ENCODE peak calls at places on chromosome 5, in ten cellular contexts. V is GM10248, X is AG10803, D is RWPE1, J is fibroblast of the aortic adventitia, H is NB4, K is A673, Y is Peyer's patch, O is activated B cell treated with CpG ODN at 0.5 μM for 24 hours, P is GM12865. A is an unnamed sample.

GRCh38 chr5:68544656-68545565 is 329.4 kb downstream of the PIK3R1 start:
- DNase-seq in K (no peak), D (no peak), J (peak; percentile 39), H (no peak), X (peak; percentile 50), P (no peak), Y (no peak), V (no peak), O (no peak), A (no peak)

GRCh38 chr5:140324041-140324833 is 21.3 kb upstream of the PFDN1 start:
- DNase-seq in H (peak; percentile 58), P (no peak), D (no peak), J (no peak), O (no peak), Y (peak; percentile 8), K (no peak), X (no peak), V (no peak), A (no peak)

GRCh38 chr5:125450803-125451202 is 704.4 kb upstream of the ZNF608 start:
- DNase-seq in D (no peak), P (no peak), H (no peak), X (no peak), J (peak; percentile 63), K (no peak), V (no peak), O (no peak), Y (no peak), A (no peak)

GRCh38 chr5:68229416-68229815 is 13.9 kb downstream of the PIK3R1 start:
- DNase-seq in P (no peak), O (no peak), J (no peak), H (no peak), Y (no peak), V (no peak), K (no peak), D (no peak), X (no peak), A (no peak)

GRCh38 chr5:6488021-6488420 is 39.4 kb downstream of the UBE2QL1 start:
- DNase-seq in O (no peak), D (no peak), K (no peak), X (no peak), J (no peak), P (peak; percentile 35), Y (no peak), H (no peak), V (no peak), A (no peak)

GRCh38 chr5:124923131-124923530 is 176.7 kb upstream of the ZNF608 start:
- DNase-seq in K (peak; percentile 44), D (no peak), P (peak; percentile 16), V (no peak), O (no peak), J (peak; percentile 55), Y (no peak), H (no peak), X (peak; percentile 20), A (no peak)

GRCh38 chr5:114305402-114306207 is 56.3 kb upstream of the KCNN2 start:
- DNase-seq in J (peak; percentile 5), X (peak; percentile 2), Y (no peak), V (peak; percentile 16), K (peak; percentile 8), O (no peak), D (no peak), P (peak; percentile 25), H (peak; percentile 28), A (no peak)

GRCh38 chr5:1908931-1909330 is 26.2 kb upstream of the IRX4 start:
- DNase-seq in K (no peak), D (no peak), H (no peak), P (no peak), J (no peak), V (no peak), O (no peak), Y (peak; percentile 23), X (no peak), A (peak; percentile 8)

GRCh38 chr5:1930880-1931589 is 48.3 kb upstream of the IRX4 start:
- DNase-seq in P (no peak), K (no peak), V (no peak), Y (no peak), J (no peak), D (peak; percentile 27), X (no peak), H (no peak), O (no peak), A (no peak)

GRCh38 chr5:138699482-138699881 is 53.7 kb upstream of the CTNNA1 start:
- DNase-seq in X (no peak), O (no peak), H (peak; percentile 8), J (no peak), K (no peak), Y (no peak), D (no peak), P (no peak), V (no peak), A (no peak)

GRCh38 chr5:86878250-86878649 is 260.5 kb downstream of the COX7C start:
- DNase-seq in O (no peak), J (no peak), X (peak; percentile 13), V (no peak), Y (no peak), P (no peak), H (no peak), K (no peak), D (no peak), A (no peak)

GRCh38 chr5:145806923-145807322 is 28.2 kb downstream of the PRELID2 start:
- DNase-seq in Y (no peak), K (no peak), H (no peak), J (no peak), V (no peak), P (no peak), D (no peak), X (no peak), O (no peak), A (no peak)

GRCh38 chr5:112691341-112691685 is 46.4 kb upstream of the APC start:
- DNase-seq in J (peak; percentile 18), D (no peak), P (no peak), Y (no peak), O (no peak), K (peak; percentile 15), H (no peak), V (no peak), X (no peak), A (no peak)

GRCh38 chr5:126777257-126777973 is 479 bp downstream of the LMNB1 start:
- DNase-seq in P (peak; percentile 87), H (peak; percentile 78), Y (peak; percentile 81), K (peak; percentile 74), D (peak; percentile 35), O (peak; percentile 64), J (peak; percentile 43), X (peak; percentile 52), V (no peak), A (peak; percentile 42)

GRCh38 chr5:178786859-178787499 is 56.5 kb upstream of the ZNF354A start:
- DNase-seq in V (no peak), J (peak; percentile 9), K (no peak), Y (no peak), D (peak; percentile 98), H (peak; percentile 21), O (no peak), X (peak; percentile 50), P (no peak), A (no peak)

GRCh38 chr5:83029912-83030311 is 47.3 kb downstream of the TMEM167A start:
- DNase-seq in O (no peak), V (no peak), X (peak; percentile 61), J (peak; percentile 75), D (no peak), Y (peak; percentile 45), H (no peak), P (no peak), K (no peak), A (no peak)

DNA sequence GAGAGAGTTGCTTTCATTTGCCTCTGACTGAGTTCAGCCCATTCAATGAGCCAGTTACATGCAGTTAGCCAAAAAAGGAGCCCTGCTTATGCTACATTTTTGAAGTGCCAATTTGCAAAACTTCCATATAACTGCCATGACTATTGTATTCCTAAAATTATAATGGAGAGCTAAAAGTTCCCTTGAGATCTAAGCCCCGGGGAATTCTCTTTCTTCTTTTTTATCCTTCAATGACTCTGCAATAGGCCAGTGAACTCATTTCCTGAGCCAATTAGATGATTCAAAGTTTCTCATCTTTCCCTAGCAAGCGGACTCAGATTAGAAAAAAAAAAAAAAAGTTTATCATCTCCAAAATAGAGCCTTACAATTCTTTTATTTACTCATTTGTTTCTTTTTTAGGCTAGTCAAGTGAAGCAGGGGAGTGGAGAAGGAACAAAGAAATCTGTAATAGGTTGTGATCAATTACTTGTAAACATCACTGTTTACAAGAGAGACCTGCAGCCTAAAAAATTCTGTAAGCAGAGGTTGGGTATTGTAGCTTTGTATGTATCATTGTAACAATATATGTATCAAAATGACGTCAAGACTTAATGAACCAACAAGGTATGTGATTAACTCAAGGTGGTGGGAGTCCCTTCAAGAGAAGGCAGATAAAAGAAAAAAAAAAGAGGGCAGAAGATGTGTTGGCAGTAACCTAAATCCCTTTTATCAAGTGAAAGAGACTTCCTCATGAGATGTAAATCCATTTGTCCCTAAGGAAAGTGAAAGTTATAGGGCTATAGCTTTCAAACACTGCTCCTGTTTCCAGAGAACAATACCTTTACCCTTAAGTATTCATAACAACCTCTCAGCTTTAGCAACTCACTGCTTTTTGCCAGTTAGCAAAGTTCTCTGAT is 48.7 kb upstream of the HOMER1 start:
- DNase-seq in O (no peak), V (no peak), X (peak; percentile 63), H (no peak), Y (no peak), K (peak; percentile 97), P (no peak), D (peak; percentile 37), J (peak; percentile 92), A (no peak)
- TF ChIP-seq CTCF in O (no peak), V (no peak), X (no peak), H (no peak), Y (no peak), K (no peak), P (no peak), D (no peak), J (no peak), A (no peak)

GRCh38 chr5:53481887-53482716 is 1.7 kb downstream of the FST start:
- DNase-seq in D (peak; percentile 92), H (peak; percentile 90), O (peak; percentile 40), P (peak; percentile 71), Y (peak; percentile 76), J (peak; percentile 79), V (peak; percentile 70), X (peak; percentile 85), K (peak; percentile 60), A (peak; percentile 71)
- TF ChIP-seq CTCF in D (peak; percentile 25), H (no peak), O (peak; percentile 24), P (no peak), Y (no peak), J (peak; percentile 57), V (no peak), X (peak; percentile 34), K (peak; percentile 20), A (no peak)

DNA sequence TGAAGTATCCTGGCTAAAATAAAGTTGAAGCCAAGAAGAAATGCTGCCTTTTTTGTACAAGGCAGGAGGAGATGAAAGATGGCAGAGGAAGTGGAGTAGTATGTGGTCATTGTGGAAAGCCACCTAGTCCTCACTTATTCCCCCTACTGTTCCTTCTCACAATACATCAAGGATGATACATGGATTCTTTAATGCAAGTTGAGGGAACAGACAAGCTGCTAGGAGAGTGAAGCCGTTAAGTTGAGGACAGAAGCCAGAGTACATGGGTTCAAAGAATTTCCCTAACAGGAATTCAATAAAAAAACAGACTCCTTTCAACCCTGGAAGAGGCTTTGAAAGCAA is 73.8 kb downstream of the MRPS27 start:
- DNase-seq in P (peak; percentile 35), J (peak; percentile 56), O (no peak), Y (no peak), X (no peak), H (peak; percentile 16), V (no peak), D (no peak), K (peak; percentile 67), A (no peak)
- TF ChIP-seq CTCF in P (peak; percentile 24), J (peak; percentile 48), O (no peak), Y (no peak), X (no peak), H (no peak), V (peak; percentile 37), D (no peak), K (peak; percentile 54), A (no peak)

GRCh38 chr5:98121036-98121936 is 652.2 kb upstream of the RGMB start:
- DNase-seq in Y (no peak), H (no peak), O (no peak), P (peak; percentile 3), X (no peak), J (no peak), V (no peak), K (no peak), D (no peak), A (no peak)
- TF ChIP-seq CTCF in Y (no peak), H (no peak), O (no peak), P (peak; percentile 5), X (no peak), J (no peak), V (no peak), K (no peak), D (no peak), A (no peak)